ENCODE peak calls at places on chromosomes 11 and 22, in five cellular contexts. B is CD8-positive, alpha-beta memory T cell; F is cardiac fibroblast; L is esophagus squamous epithelium; Z is naive thymus-derived CD4-positive, alpha-beta T cell. U is an unnamed sample.

GRCh38 chr11:77113382-77114088 is 10.9 kb downstream of the OMP start:
- DNase-seq in F (peak; percentile 55), Z (no peak), L (no peak), B (no peak), U (no peak)

GRCh38 chr22:17213976-17214375 is 5.3 kb downstream of the ADA2 start:
- DNase-seq in Z (peak; percentile 27), B (peak; percentile 25), L (no peak), F (peak; percentile 64), U (no peak)

GRCh38 chr11:103798456-103798855 is 238.0 kb upstream of the DDI1 start:
- DNase-seq in F (no peak), B (no peak), L (no peak), Z (no peak), U (no peak)

GRCh38 chr11:111967651-111968050 is 30.5 kb downstream of the DIXDC1 start:
- DNase-seq in L (no peak), F (peak; percentile 14), Z (no peak), B (no peak), U (no peak)

GRCh38 chr22:45502215-45503070 is at the start of gene FBLN1:
- DNase-seq in B (no peak), Z (no peak), F (peak; percentile 46), L (no peak), U (no peak)

GRCh38 chr22:39994566-39995345 is at the start of gene FAM83F:
- DNase-seq in B (peak; percentile 29), Z (peak; percentile 39), F (no peak), L (no peak), U (no peak)

GRCh38 chr22:50019316-50019715 is 6.8 kb upstream of the IL17REL start:
- DNase-seq in Z (no peak), L (no peak), F (no peak), B (no peak), U (no peak)

GRCh38 chr11:61930936-61931335 is 13.6 kb upstream of the RAB3IL1 start:
- DNase-seq in Z (no peak), F (no peak), B (no peak), L (no peak), U (no peak)

GRCh38 chr11:17803751-17804334 is 69.3 kb downstream of the KCNC1 start:
- DNase-seq in Z (no peak), L (no peak), B (no peak), F (no peak), U (no peak)

GRCh38 chr22:44182591-44183588 is 2.2 kb downstream of the PARVG start:
- DNase-seq in Z (peak; percentile 35), B (peak; percentile 50), L (no peak), F (no peak), U (peak; percentile 35)
- H3K4me3 ChIP-seq in Z (peak overlapping the region; percentile 83), B (peak overlapping the region; percentile 61), L (peak overlapping the region; percentile 31), F (no peak overlapping the region), U (peak overlapping the region; percentile 85)

GRCh38 chr11:128891410-128891861 is 280 bp downstream of the KCNJ5 start:
- DNase-seq in B (no peak), F (no peak), L (no peak), Z (no peak), U (no peak)
- H3K4me3 ChIP-seq in B (no peak overlapping the region), F (peak overlapping the region; percentile 52), L (peak overlapping the region; percentile 54), Z (no peak overlapping the region), U (no peak overlapping the region)

GRCh38 chr11:3160252-3161031 is 4.7 kb downstream of the OSBPL5 start:
- DNase-seq in F (peak; percentile 94), B (no peak), Z (no peak), L (no peak), U (no peak)

GRCh38 chr11:3158821-3159220 is 6.3 kb downstream of the OSBPL5 start:
- DNase-seq in L (no peak), B (no peak), Z (no peak), F (no peak), U (no peak)

GRCh38 chr11:3161309-3161708 is 3.8 kb downstream of the OSBPL5 start:
- DNase-seq in L (no peak), Z (no peak), F (no peak), B (no peak), U (no peak)

GRCh38 chr11:3158131-3158591 is 6.9 kb downstream of the OSBPL5 start:
- DNase-seq in L (no peak), Z (no peak), F (no peak), B (no peak), U (no peak)

DNA sequence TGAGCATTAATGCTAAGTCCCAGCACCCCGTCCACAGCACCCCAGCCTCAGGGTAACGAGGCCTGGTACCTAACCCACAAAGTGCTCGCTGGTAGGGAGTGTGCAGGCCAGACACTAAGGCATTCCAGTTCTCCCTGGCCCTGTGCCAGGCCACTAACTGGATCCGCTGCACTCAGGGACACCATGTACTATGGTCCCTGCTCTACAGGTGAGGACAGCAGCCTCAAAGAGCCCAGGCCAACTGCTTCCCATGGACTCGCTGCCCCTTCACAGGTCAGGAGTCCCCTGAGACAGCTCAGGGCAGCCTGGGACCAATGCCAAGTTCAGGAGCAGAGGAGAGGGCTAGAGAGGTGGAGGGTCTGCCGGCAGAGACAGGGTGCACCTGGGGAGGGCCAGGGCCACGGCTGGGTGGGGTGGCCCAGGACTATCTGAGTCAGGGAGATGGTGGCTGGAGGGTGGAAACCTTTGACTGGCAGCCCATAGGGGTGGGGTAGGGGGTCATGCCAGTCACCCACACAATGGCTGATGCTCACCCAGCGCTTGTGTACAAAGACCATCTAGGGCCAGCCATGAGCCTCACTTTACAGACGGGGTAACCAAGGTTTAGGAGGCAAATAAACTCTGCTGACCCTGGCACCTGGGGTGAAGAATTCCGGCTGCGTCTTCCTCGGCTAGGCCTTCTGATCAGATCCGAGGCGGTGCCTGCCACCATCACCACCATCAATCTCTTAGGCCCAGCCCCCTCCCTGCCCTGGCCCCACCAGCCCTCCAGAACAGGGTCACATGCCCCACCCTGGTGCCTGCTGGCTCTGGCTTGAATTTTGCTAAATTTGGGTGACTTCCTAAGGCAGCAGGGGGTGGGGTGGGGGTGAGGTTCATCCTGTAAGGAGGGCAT is 5.6 kb downstream of the OSBPL5 start:
- DNase-seq in Z (no peak), L (no peak), F (no peak), B (no peak), U (no peak)
- H3K4me3 ChIP-seq in Z (no peak overlapping the region), L (peak overlapping the region; percentile 50), F (peak overlapping the region; percentile 57), B (no peak overlapping the region), U (no peak overlapping the region)

DNA sequence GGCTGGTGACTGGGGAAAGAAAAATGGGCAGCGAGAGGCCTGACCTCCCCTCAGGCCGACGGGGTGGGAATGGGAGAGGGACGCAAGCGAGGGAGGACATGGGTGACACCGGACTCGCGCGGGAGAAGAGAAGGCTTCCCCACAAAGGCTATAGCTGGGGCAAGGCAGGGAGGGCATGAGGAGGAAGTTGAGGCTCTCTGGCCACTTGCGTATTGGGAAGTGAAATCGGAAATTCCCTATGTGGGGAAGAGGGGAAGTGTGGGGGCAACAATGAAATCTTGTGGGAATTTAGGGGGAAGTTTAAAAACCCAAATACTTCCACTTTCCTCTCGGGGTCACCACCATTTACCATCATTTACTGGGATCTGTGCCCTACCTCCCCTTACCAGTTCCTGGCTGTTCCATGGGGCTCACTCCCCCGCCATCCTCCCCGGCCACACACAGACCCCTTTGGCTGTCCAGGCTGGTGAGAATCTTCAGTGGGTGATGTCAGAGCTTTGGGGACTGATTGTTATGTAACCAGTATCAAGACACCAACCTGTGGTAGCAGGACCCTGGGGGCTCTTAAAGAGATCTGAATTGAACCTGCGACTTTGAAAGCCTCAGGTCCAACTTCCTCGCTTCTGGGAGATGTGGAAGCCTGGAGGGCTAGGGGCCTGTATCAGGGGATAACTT is 942 bp upstream of the EHD1 start:
- DNase-seq in F (no peak), L (no peak), Z (no peak), B (no peak), U (no peak)
- H3K4me3 ChIP-seq in F (peak overlapping the region; percentile 66), L (peak overlapping the region; percentile 79), Z (peak overlapping the region; percentile 100), B (peak overlapping the region; percentile 77), U (peak overlapping the region; percentile 86)

DNA sequence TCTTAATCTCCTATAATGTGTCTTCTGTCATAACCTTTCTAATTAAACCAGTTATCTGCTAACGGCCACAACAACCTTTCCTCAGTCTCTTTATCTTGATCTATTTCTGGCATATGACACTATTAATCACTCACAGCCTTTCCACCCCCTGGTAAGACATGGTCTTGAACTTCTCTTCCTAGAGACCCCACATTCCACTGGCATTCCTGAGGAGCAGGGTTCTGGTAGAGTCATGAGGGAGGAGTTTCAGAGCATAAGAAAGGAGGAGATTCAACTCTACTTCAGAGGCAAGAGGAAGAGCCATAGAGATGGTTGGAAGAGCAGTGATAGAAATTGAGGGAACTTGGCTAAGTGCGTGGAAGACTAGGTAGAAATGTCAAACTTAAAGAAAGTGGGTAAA is 325.6 kb downstream of the BLID start:
- DNase-seq in L (no peak), F (no peak), Z (no peak), B (no peak), U (no peak)
- H3K4me3 ChIP-seq in L (no peak overlapping the region), F (no peak overlapping the region), Z (no peak overlapping the region), B (no peak overlapping the region), U (no peak overlapping the region)

U was measured in Jurkat, Clone E6-1.